ENCODE peak calls at places on chromosomes 12 and 14, in four cellular contexts. X is K562, H is HepG2, E is GM12878. B is an unnamed sample.
A peak's percentile ranks its signal among the peaks of the same experiment; 100 is the strongest.

GRCh38 chr12:55940065-55940732 is 9.2 kb downstream of the DGKA start:
- DNase-seq in X (peak; percentile 90), H (peak; percentile 69), E (peak; percentile 60), B (peak; percentile 92)

GRCh38 chr12:18421840-18422239 is 160.5 kb downstream of the PIK3C2G start:
- DNase-seq in X (no peak), H (no peak), E (no peak), B (no peak)

GRCh38 chr12:119668315-119668651 is 350 bp downstream of the PRKAB1 start:
- DNase-seq in X (no peak), H (no peak), E (no peak), B (no peak)

GRCh38 chr12:51524386-51524901 is 66.6 kb upstream of the SCN8A start:
- DNase-seq in X (no peak), H (no peak), E (no peak), B (no peak)

GRCh38 chr14:62329427-62329826 is 567.2 kb downstream of the SNAPC1 start:
- DNase-seq in X (no peak), H (no peak), E (no peak), B (no peak)

GRCh38 chr14:29851397-29851796 is 76.2 kb downstream of the PRKD1 start:
- DNase-seq in X (no peak), H (no peak), E (no peak), B (no peak)

GRCh38 chr14:102580552-102581110 is 11.8 kb upstream of the RCOR1 start:
- DNase-seq in X (no peak), H (no peak), E (no peak), B (no peak)

GRCh38 chr12:84986586-84986985 is 49.5 kb downstream of the TSPAN19 start:
- DNase-seq in X (no peak), H (no peak), E (no peak), B (no peak)

GRCh38 chr14:94748667-94749347 is 21.1 kb downstream of the GSC start:
- DNase-seq in X (peak; percentile 16), H (peak; percentile 21), E (no peak), B (peak; percentile 73)

GRCh38 chr12:115176741-115177400 is 492.9 kb upstream of the TBX3 start:
- DNase-seq in X (no peak), H (no peak), E (no peak), B (no peak)

DNA sequence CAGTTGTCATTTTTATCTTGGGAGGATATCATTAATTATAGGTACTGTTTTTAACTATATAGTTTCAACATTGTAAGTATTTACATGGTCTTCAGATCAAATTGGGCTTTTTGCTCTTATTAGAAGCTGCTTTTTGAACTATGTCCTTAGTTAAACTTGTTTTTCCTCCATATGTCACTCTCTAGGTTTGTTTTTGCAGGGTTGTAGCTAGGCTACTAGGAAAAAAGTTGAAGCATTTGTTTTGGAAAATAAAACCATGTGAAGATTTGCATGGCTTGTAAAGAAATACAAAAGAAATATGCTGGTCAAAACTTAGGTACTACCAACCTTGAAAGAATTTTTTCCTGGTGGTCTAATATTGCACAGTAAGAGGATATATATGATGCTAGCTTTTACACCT is 3.4 kb downstream of the ARID2 start:
- DNase-seq in X (no peak), H (no peak), E (no peak), B (no peak)
- TF ChIP-seq ETV6 in X (no peak), H (no peak), E (no peak), B (no peak)

GRCh38 chr12:21828111-21828775 is 53.7 kb upstream of the KCNJ8 start:
- DNase-seq in X (no peak), H (no peak), E (no peak), B (no peak)

GRCh38 chr12:21825924-21826548 is 51.5 kb upstream of the KCNJ8 start:
- DNase-seq in X (no peak), H (no peak), E (no peak), B (no peak)

GRCh38 chr12:21827135-21827534 is 52.6 kb upstream of the KCNJ8 start:
- DNase-seq in X (no peak), H (no peak), E (no peak), B (no peak)

GRCh38 chr12:21826549-21826940 is 52.0 kb upstream of the KCNJ8 start:
- DNase-seq in X (no peak), H (peak; percentile 3), E (no peak), B (no peak)

DNA sequence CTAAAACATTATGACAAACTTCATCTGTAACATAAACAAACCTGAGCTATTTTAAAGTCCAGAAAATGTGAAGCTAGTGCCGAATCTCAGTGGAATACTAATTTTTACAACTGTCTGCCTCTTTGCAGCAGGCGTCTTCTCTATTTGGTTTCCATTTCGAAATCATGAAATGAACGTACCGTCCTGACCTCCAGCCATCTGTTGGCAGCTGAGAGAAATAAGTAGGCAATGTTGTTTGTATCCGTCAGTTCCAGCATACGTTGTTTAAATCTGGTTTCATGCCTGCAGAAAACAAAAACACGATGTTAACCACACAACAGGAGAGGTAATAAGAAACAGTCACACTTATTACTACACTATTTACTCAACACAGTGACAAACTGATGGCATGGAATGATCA is 54.3 kb upstream of the KCNJ8 start:
- DNase-seq in X (no peak), H (no peak), E (no peak), B (no peak)
- TF ChIP-seq ETV6 in X (no peak), H (no peak), E (no peak), B (no peak)

GRCh38 chr14:89085154-89086059 is 261.0 kb downstream of the TTC8 start:
- DNase-seq in X (no peak), H (no peak), E (no peak), B (no peak)

GRCh38 chr14:89093083-89093482 is 268.6 kb downstream of the TTC8 start:
- DNase-seq in X (no peak), H (no peak), E (no peak), B (no peak)

GRCh38 chr14:89086060-89086382 is 261.6 kb downstream of the TTC8 start:
- DNase-seq in X (no peak), H (no peak), E (no peak), B (no peak)

GRCh38 chr14:89091781-89092180 is 267.3 kb downstream of the TTC8 start:
- DNase-seq in X (no peak), H (no peak), E (no peak), B (no peak)

GRCh38 chr14:89089330-89089729 is 264.9 kb downstream of the TTC8 start:
- DNase-seq in X (no peak), H (peak; percentile 9), E (no peak), B (no peak)
- TF ChIP-seq ETV6 in X (no peak), H (no peak), E (no peak), B (no peak)

DNA sequence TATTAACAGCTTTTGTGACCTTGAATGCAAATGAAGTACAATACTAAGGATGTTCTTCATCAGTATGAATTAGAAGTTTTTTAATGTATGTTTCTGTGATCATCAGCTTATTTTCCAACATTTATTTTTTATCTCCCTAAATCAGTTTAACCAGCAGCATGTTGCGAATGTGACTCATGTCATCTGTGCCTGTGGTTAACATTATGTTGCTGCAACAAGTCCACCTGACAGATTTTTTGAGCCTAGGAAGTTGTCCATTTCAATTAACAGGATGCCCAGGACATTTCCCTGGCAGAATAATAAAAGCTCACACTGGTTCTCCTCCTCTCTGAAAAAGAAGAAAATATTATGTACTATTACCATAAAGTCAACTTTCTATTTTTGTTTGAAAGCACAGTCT is 155.5 kb downstream of the SYT1 start:
- DNase-seq in X (no peak), H (no peak), E (no peak), B (no peak)
- TF ChIP-seq ETV6 in X (no peak), H (no peak), E (no peak), B (no peak)

GRCh38 chr12:52867636-52868035 is 18.8 kb upstream of the KRT78 start:
- DNase-seq in X (no peak), H (no peak), E (no peak), B (no peak)
- TF ChIP-seq ETV6 in X (no peak), H (no peak), E (no peak), B (no peak)

DNA sequence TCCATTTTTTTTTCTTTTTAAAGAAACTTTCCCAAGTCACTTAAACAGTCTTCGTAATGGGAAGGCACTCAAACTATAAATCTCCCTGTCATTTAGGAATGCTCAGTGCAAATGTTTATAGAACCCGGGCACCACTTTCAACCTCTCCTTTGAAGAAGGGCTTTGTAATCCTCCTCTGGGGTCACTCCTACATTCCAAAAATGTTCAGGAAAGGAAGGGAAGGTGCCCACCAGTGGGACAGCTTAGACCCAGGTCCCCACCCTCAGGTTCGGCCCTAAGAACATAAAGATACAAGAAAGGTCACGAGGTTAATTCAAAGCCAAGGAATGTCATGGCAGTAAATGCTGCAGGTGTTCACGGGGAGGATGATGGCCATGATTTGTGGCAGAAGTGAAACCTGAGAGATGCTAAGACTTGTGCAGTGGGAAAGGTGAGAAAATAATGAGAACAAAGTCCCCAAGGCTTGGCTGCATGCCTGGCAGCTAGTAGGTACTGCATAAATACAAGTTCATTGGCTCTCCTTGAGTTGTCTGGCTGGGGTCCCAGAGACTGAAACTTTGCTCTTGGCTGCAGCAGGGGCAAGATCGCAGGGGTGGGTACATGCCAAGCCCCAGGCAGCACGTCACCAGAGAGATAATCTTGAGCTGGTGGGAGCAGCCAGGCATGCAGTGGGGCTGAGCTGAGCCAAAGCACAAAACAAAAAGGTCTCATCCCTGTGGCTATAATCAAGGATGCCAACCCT is 21.1 kb downstream of the KRT18 start:
- DNase-seq in X (no peak), H (peak; percentile 82), E (peak; percentile 39), B (no peak)
- TF ChIP-seq ETV6 in X (no peak), H (no peak), E (no peak), B (no peak)

DNA sequence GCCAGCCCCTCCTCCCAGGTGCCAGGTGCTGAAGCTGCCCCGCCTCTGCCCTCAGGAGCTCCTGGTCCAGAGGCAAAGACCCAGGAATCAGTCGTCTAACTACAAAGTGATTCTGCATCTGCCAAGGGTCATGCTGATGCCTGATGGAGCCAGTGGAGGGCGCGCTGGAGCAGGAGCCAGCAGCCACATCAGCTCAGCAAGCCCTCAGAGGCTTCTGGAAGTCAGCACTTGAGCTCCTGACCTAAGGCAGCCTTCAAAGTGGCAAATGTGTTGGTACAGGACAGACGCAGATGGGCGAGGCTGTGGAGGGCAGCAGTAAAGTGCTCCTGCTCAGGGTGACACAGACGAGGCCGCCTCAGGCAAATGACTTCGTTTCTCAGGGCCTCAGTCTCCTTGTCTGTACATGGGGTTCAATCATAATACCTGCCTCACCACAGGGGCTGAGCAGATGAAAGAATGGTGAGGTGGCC is 10.9 kb downstream of the C12orf43 start:
- DNase-seq in X (peak; percentile 73), H (peak; percentile 59), E (no peak), B (peak; percentile 84)
- TF ChIP-seq ETV6 in X (no peak), H (no peak), E (no peak), B (no peak)

DNA sequence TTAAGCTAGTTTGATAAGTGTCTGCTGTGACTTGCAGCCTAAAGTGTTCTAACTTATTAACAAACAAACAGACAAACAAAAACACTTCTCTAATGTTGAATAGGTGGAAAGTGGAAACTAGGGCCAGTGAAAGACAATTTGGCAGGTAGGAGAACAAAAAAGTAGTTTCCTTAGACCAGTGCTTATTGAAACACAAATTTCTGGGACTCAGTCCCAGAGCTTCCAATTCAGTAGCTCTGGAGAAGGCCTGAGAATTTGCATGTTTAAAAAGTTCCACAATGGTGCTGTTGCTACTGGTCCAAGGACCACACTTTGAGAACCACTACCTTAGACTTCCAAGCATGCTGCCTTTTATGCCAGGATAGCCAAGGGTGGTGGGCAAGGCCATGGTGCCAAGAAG is 67.8 kb downstream of the AKAP6 start:
- DNase-seq in X (no peak), H (no peak), E (no peak), B (no peak)
- TF ChIP-seq ETV6 in X (no peak), H (no peak), E (no peak), B (no peak)

GRCh38 chr14:76872796-76873432 is 46.7 kb downstream of the LRRC74A start:
- DNase-seq in X (peak; percentile 60), H (peak; percentile 14), E (no peak), B (peak; percentile 76)
- TF ChIP-seq ETV6 in X (no peak), H (no peak), E (no peak), B (no peak)

B was measured in WTC11.